ENCODE peak calls at places on chromosomes 16 and 17, in seven cellular contexts. R is A549, F is IMR-90, H is H1, X is K562, V is SK-N-SH, A is GM12878. C is an unnamed sample.

GRCh38 chr16:48901712-48902374 is 291.9 kb upstream of the N4BP1 start:
- DNase-seq in V (peak; percentile 41), F (no peak), R (no peak), A (no peak), X (no peak), H (no peak), C (no peak)

GRCh38 chr17:63425478-63425877 is 20.6 kb downstream of the CYB561 start:
- DNase-seq in R (peak; percentile 83), A (peak; percentile 39), V (peak; percentile 90), X (peak; percentile 76), H (peak; percentile 81), F (peak; percentile 84), C (peak; percentile 80)

GRCh38 chr16:15592324-15592723 is 50.6 kb downstream of the MARF1 start:
- DNase-seq in A (no peak), H (no peak), F (no peak), X (no peak), R (no peak), V (no peak), C (no peak)

GRCh38 chr17:9360610-9361571 is 214.7 kb downstream of the STX8 start:
- DNase-seq in V (no peak), R (peak; percentile 83), X (no peak), A (no peak), F (peak; percentile 89), H (no peak), C (peak; percentile 90)

GRCh38 chr16:20906225-20906870 is 5.8 kb downstream of the LYRM1 start:
- DNase-seq in X (no peak), F (peak; percentile 85), R (peak; percentile 36), V (no peak), H (no peak), A (no peak), C (no peak)

GRCh38 chr16:54318941-54319340 is 32.4 kb upstream of the IRX3 start:
- DNase-seq in R (no peak), A (no peak), H (no peak), X (no peak), V (no peak), F (no peak), C (no peak)

GRCh38 chr16:4290236-4290830 is 17.5 kb upstream of the TFAP4 start:
- DNase-seq in R (peak; percentile 95), F (peak; percentile 66), V (peak; percentile 1), X (no peak), H (no peak), A (no peak), C (peak; percentile 88)

GRCh38 chr17:13228711-13229110 is 210.9 kb upstream of the ELAC2 start:
- DNase-seq in V (no peak), F (no peak), R (no peak), X (no peak), H (no peak), A (no peak), C (no peak)

GRCh38 chr17:66509913-66510312 is 207.5 kb downstream of the PRKCA start:
- DNase-seq in A (no peak), R (no peak), H (no peak), F (no peak), V (no peak), X (no peak), C (no peak)

GRCh38 chr17:33939959-33940358 is 315.1 kb upstream of the CCL2 start:
- DNase-seq in V (no peak), H (no peak), X (no peak), A (no peak), F (no peak), R (no peak), C (no peak)

DNA sequence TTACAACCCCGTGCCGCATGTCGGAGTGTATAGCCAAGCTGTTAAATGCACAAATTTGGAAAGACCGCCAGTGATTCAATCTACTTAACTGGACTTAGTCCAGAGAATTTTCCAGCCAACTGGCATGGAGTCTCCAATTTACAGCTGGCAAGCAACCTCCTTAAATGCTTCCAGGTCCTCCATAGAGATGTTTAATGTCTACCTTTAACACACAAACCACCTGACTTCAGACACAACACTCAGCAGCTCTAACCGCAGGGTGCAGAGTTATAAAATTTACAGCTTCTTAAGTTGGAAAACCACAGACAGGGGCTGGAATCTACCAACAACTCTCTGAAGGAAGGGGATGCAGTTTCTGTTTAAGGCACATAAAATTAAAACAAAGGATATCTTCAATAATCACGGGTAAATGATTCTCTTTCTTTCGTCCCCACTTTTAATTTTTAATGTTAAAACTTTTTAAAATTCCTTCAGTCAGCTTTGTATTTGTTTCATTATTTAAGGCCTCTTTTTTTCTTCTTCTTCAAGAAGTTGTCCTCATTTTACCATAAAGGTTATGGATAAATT is 106.9 kb downstream of the SYCE1L start:
- DNase-seq in A (no peak), F (no peak), R (no peak), H (no peak), X (no peak), V (no peak), C (no peak)
- TF ChIP-seq USF2 in A (no peak), F (no peak), R (no peak), H (no peak), X (no peak), V (no peak), C (no peak)

DNA sequence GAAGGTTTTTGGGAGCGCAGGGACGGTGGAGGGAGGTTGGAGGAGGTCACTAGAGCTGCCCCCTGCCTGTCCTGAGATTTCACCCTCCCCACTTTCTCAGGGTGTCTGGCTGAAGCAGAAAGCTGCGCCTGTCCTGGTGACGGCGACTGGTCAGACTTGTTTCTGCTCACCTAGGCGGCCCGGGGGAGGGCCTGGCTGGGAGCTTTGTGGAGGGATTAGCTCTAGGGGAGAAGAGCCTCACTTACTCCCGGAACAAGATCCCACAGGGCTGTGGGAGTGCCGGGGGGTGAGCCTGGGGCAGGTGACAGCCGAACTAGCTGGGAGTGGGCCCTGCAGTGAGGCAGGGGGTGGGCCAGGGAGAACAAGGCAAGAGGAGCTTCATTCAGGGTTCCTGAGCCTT is 11.5 kb downstream of the NHERF1 start:
- DNase-seq in F (no peak), V (peak; percentile 56), H (no peak), A (no peak), X (peak; percentile 50), R (no peak), C (no peak)
- H3K4me1 ChIP-seq in F (peaks cover 25% of the 10 kb centered on the region), V (peaks cover 45% of the 10 kb centered on the region), H (peaks cover 63% of the 10 kb centered on the region), A (peaks cover 21% of the 10 kb centered on the region), X (peaks cover 34% of the 10 kb centered on the region), R (peaks cover 74% of the 10 kb centered on the region), C (peaks cover 99% of the 10 kb centered on the region)

DNA sequence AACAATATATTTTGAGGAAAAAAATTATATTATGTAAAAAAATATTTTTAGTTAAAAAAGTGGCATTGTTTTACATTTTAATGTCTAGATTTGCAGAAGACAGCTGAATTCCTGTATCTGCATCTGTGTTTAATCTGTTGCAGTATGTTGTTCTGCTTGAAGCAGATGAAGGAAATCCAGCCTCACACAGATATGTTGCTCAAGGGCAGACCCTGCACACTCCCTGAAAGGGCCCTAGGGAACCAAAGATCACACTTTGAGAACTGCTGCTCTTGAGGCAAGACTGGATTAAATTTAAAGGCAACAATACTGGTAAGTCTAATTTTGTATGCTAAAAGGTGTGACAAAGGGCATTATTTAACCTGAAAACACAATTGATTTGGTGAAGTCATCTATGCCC is 16.4 kb upstream of the SLC6A4 start:
- DNase-seq in X (no peak), H (no peak), F (no peak), V (no peak), R (no peak), A (no peak), C (no peak)
- TF ChIP-seq USF2 in X (no peak), H (no peak), F (no peak), V (no peak), R (no peak), A (no peak), C (no peak)

GRCh38 chr16:23865853-23866252 is 30.1 kb downstream of the PRKCB start:
- DNase-seq in X (no peak), R (no peak), V (no peak), F (no peak), A (no peak), H (no peak), C (no peak)
- H3K4me1 ChIP-seq in X (peaks cover 46% of the 10 kb centered on the region), R (no peaks in the 10 kb centered on the region), V (peaks cover 12% of the 10 kb centered on the region), F (no peaks in the 10 kb centered on the region), A (peaks cover 53% of the 10 kb centered on the region), H (no peaks in the 10 kb centered on the region), C (peaks cover 12% of the 10 kb centered on the region)

GRCh38 chr16:28259091-28259780 is 33.1 kb upstream of the SBK1 start:
- DNase-seq in A (no peak), F (no peak), H (no peak), V (peak; percentile 21), X (no peak), R (no peak), C (no peak)

GRCh38 chr16:28259781-28260150 is 32.6 kb upstream of the SBK1 start:
- DNase-seq in A (no peak), H (no peak), X (no peak), R (no peak), V (no peak), F (no peak), C (no peak)

GRCh38 chr16:28258571-28258970 is 33.8 kb upstream of the SBK1 start:
- DNase-seq in F (peak; percentile 4), R (no peak), A (no peak), V (peak; percentile 58), X (no peak), H (no peak), C (no peak)

GRCh38 chr16:28261916-28262315 is 30.4 kb upstream of the SBK1 start:
- DNase-seq in R (no peak), F (no peak), X (no peak), V (no peak), H (no peak), A (no peak), C (no peak)

DNA sequence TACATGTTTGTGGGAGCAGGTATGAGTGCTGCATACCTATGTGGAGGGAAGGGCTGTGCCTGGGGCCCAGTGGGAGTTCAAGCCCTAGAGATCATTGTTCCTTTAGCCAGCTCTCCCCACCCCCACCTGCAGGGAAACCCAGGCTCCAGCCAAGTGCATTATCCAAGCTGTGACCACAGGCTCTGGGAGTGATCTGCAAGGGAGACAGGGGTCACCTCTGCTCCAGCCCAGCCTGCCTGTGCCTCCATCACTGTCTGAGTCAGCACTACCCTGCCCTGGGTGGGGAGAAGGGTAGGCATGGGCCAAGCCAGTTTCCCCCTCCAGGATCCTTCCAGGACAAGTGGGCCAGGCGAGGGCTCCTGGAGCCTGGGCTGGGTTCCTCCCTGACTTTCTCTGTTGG is 32.1 kb upstream of the SBK1 start:
- DNase-seq in X (no peak), F (no peak), V (no peak), A (no peak), H (no peak), R (no peak), C (no peak)
- TF ChIP-seq USF2 in X (no peak), F (no peak), V (no peak), A (no peak), H (no peak), R (no peak), C (no peak)

C was measured in HepG2.